ENCODE peak calls at places on chromosomes 4 and X, in six cellular contexts. One of them, this sample, is unnamed.
A peak's percentile ranks its signal among the peaks of the same experiment; 100 is the strongest.

GRCh38 chr4:8148159-8148558 is 10.5 kb downstream of the ABLIM2 start:
- DNase-seq in activated naive CD8-positive, alpha-beta T cell treated with anti-CD3 and anti-CD28 coated beads for 36 hours: no peak
- DNase-seq in left cardiac atrium: no peak
- DNase-seq in activated T-helper 1 cell treated with anti-CD3 and anti-CD28 coated beads, Interleukin-2, amount 50 U/mL, for 16 hours: no peak
- DNase-seq in NCI-H187: no peak
- DNase-seq in progenitor cell of endocrine pancreas: no peak
- DNase-seq in this sample: no peak

GRCh38 chrX:84469226-84469625 is 33.0 kb downstream of the HDX start:
- DNase-seq in activated naive CD8-positive, alpha-beta T cell treated with anti-CD3 and anti-CD28 coated beads for 36 hours: no peak
- DNase-seq in left cardiac atrium: no peak
- DNase-seq in activated T-helper 1 cell treated with anti-CD3 and anti-CD28 coated beads, Interleukin-2, amount 50 U/mL, for 16 hours: no peak
- DNase-seq in NCI-H187: no peak
- DNase-seq in progenitor cell of endocrine pancreas: no peak
- DNase-seq in this sample: no peak

GRCh38 chrX:37371578-37371981 is 22.4 kb downstream of the PRRG1 start:
- DNase-seq in activated naive CD8-positive, alpha-beta T cell treated with anti-CD3 and anti-CD28 coated beads for 36 hours: no peak
- DNase-seq in left cardiac atrium: no peak
- DNase-seq in activated T-helper 1 cell treated with anti-CD3 and anti-CD28 coated beads, Interleukin-2, amount 50 U/mL, for 16 hours: no peak
- DNase-seq in NCI-H187: no peak
- DNase-seq in progenitor cell of endocrine pancreas: no peak
- DNase-seq in this sample: no peak

GRCh38 chr4:54127660-54128059 is 27.7 kb downstream of the GSX2 start:
- DNase-seq in activated naive CD8-positive, alpha-beta T cell treated with anti-CD3 and anti-CD28 coated beads for 36 hours: no peak
- DNase-seq in left cardiac atrium: no peak
- DNase-seq in activated T-helper 1 cell treated with anti-CD3 and anti-CD28 coated beads, Interleukin-2, amount 50 U/mL, for 16 hours: no peak
- DNase-seq in NCI-H187: no peak
- DNase-seq in progenitor cell of endocrine pancreas: no peak
- DNase-seq in this sample: no peak

GRCh38 chrX:135087867-135088266 is 32.5 kb downstream of the ETDB start:
- DNase-seq in activated naive CD8-positive, alpha-beta T cell treated with anti-CD3 and anti-CD28 coated beads for 36 hours: no peak
- DNase-seq in left cardiac atrium: no peak
- DNase-seq in activated T-helper 1 cell treated with anti-CD3 and anti-CD28 coated beads, Interleukin-2, amount 50 U/mL, for 16 hours: no peak
- DNase-seq in NCI-H187: no peak
- DNase-seq in progenitor cell of endocrine pancreas: no peak
- DNase-seq in this sample: no peak

GRCh38 chrX:73214366-73215094 is at the start of gene NAP1L2:
- DNase-seq in activated naive CD8-positive, alpha-beta T cell treated with anti-CD3 and anti-CD28 coated beads for 36 hours: peak; percentile 28
- DNase-seq in left cardiac atrium: peak; percentile 26
- DNase-seq in activated T-helper 1 cell treated with anti-CD3 and anti-CD28 coated beads, Interleukin-2, amount 50 U/mL, for 16 hours: peak; percentile 3
- DNase-seq in NCI-H187: no peak
- DNase-seq in progenitor cell of endocrine pancreas: no peak
- DNase-seq in this sample: peak; percentile 59

GRCh38 chr4:38958453-38958852 is 73.8 kb downstream of the TMEM156 start:
- DNase-seq in activated naive CD8-positive, alpha-beta T cell treated with anti-CD3 and anti-CD28 coated beads for 36 hours: no peak
- DNase-seq in left cardiac atrium: no peak
- DNase-seq in activated T-helper 1 cell treated with anti-CD3 and anti-CD28 coated beads, Interleukin-2, amount 50 U/mL, for 16 hours: no peak
- DNase-seq in NCI-H187: no peak
- DNase-seq in progenitor cell of endocrine pancreas: no peak
- DNase-seq in this sample: no peak

GRCh38 chr4:144648042-144648441 is 2.1 kb downstream of the HHIP start:
- DNase-seq in activated naive CD8-positive, alpha-beta T cell treated with anti-CD3 and anti-CD28 coated beads for 36 hours: no peak
- DNase-seq in left cardiac atrium: no peak
- DNase-seq in activated T-helper 1 cell treated with anti-CD3 and anti-CD28 coated beads, Interleukin-2, amount 50 U/mL, for 16 hours: no peak
- DNase-seq in NCI-H187: no peak
- DNase-seq in progenitor cell of endocrine pancreas: no peak
- DNase-seq in this sample: no peak

GRCh38 chr4:105921301-105921700 is 26.0 kb downstream of the NPNT start:
- DNase-seq in activated naive CD8-positive, alpha-beta T cell treated with anti-CD3 and anti-CD28 coated beads for 36 hours: no peak
- DNase-seq in left cardiac atrium: no peak
- DNase-seq in activated T-helper 1 cell treated with anti-CD3 and anti-CD28 coated beads, Interleukin-2, amount 50 U/mL, for 16 hours: no peak
- DNase-seq in NCI-H187: no peak
- DNase-seq in progenitor cell of endocrine pancreas: no peak
- DNase-seq in this sample: no peak

GRCh38 chr4:74117024-74117534 is 18.1 kb upstream of the CXCL2 start:
- DNase-seq in activated naive CD8-positive, alpha-beta T cell treated with anti-CD3 and anti-CD28 coated beads for 36 hours: no peak
- DNase-seq in left cardiac atrium: peak; percentile 63
- DNase-seq in activated T-helper 1 cell treated with anti-CD3 and anti-CD28 coated beads, Interleukin-2, amount 50 U/mL, for 16 hours: no peak
- DNase-seq in NCI-H187: no peak
- DNase-seq in progenitor cell of endocrine pancreas: no peak
- DNase-seq in this sample: no peak

GRCh38 chr4:169270810-169271691 is at the start of gene SH3RF1:
- DNase-seq in activated naive CD8-positive, alpha-beta T cell treated with anti-CD3 and anti-CD28 coated beads for 36 hours: peak; percentile 60
- DNase-seq in left cardiac atrium: peak; percentile 91
- DNase-seq in activated T-helper 1 cell treated with anti-CD3 and anti-CD28 coated beads, Interleukin-2, amount 50 U/mL, for 16 hours: no peak
- DNase-seq in NCI-H187: no peak
- DNase-seq in progenitor cell of endocrine pancreas: peak; percentile 74
- DNase-seq in this sample: no peak

GRCh38 chr4:107299646-107300045 is 263.5 kb upstream of the DKK2 start:
- DNase-seq in activated naive CD8-positive, alpha-beta T cell treated with anti-CD3 and anti-CD28 coated beads for 36 hours: no peak
- DNase-seq in left cardiac atrium: no peak
- DNase-seq in activated T-helper 1 cell treated with anti-CD3 and anti-CD28 coated beads, Interleukin-2, amount 50 U/mL, for 16 hours: no peak
- DNase-seq in NCI-H187: no peak
- DNase-seq in progenitor cell of endocrine pancreas: no peak
- DNase-seq in this sample: no peak

GRCh38 chrX:68429216-68429615 is 4.1 kb downstream of the OPHN1 start:
- DNase-seq in activated naive CD8-positive, alpha-beta T cell treated with anti-CD3 and anti-CD28 coated beads for 36 hours: no peak
- DNase-seq in left cardiac atrium: no peak
- DNase-seq in activated T-helper 1 cell treated with anti-CD3 and anti-CD28 coated beads, Interleukin-2, amount 50 U/mL, for 16 hours: no peak
- DNase-seq in NCI-H187: no peak
- DNase-seq in progenitor cell of endocrine pancreas: no peak
- DNase-seq in this sample: no peak

GRCh38 chr4:134544303-134544761 is 342.7 kb upstream of the PABPC4L start:
- DNase-seq in activated naive CD8-positive, alpha-beta T cell treated with anti-CD3 and anti-CD28 coated beads for 36 hours: no peak
- DNase-seq in left cardiac atrium: no peak
- DNase-seq in activated T-helper 1 cell treated with anti-CD3 and anti-CD28 coated beads, Interleukin-2, amount 50 U/mL, for 16 hours: no peak
- DNase-seq in NCI-H187: no peak
- DNase-seq in progenitor cell of endocrine pancreas: no peak
- DNase-seq in this sample: no peak

GRCh38 chr4:75289843-75290616 is 224.2 kb downstream of the RCHY1 start:
- DNase-seq in activated naive CD8-positive, alpha-beta T cell treated with anti-CD3 and anti-CD28 coated beads for 36 hours: no peak
- DNase-seq in left cardiac atrium: no peak
- DNase-seq in activated T-helper 1 cell treated with anti-CD3 and anti-CD28 coated beads, Interleukin-2, amount 50 U/mL, for 16 hours: no peak
- DNase-seq in NCI-H187: peak; percentile 7
- DNase-seq in progenitor cell of endocrine pancreas: no peak
- DNase-seq in this sample: no peak

GRCh38 chr4:156329779-156330178 is 376.1 kb upstream of the CTSO start:
- DNase-seq in activated naive CD8-positive, alpha-beta T cell treated with anti-CD3 and anti-CD28 coated beads for 36 hours: no peak
- DNase-seq in left cardiac atrium: no peak
- DNase-seq in activated T-helper 1 cell treated with anti-CD3 and anti-CD28 coated beads, Interleukin-2, amount 50 U/mL, for 16 hours: no peak
- DNase-seq in NCI-H187: no peak
- DNase-seq in progenitor cell of endocrine pancreas: no peak
- DNase-seq in this sample: no peak

GRCh38 chr4:89056953-89057398 is at the start of gene FAM13A:
- DNase-seq in activated naive CD8-positive, alpha-beta T cell treated with anti-CD3 and anti-CD28 coated beads for 36 hours: no peak
- DNase-seq in left cardiac atrium: peak; percentile 84
- DNase-seq in activated T-helper 1 cell treated with anti-CD3 and anti-CD28 coated beads, Interleukin-2, amount 50 U/mL, for 16 hours: no peak
- DNase-seq in NCI-H187: peak; percentile 86
- DNase-seq in progenitor cell of endocrine pancreas: peak; percentile 45
- DNase-seq in this sample: no peak

This sample was measured in central memory CD4-positive, alpha-beta T cell.